ENCODE peak calls at places on chromosomes 4 and X, in ten cellular contexts. One of them, this sample, is unnamed.

GRCh38 chr4:123415977-123416376 is 19.4 kb downstream of the SPRY1 start:
- DNase-seq in Karpas-422: no peak
- DNase-seq in MM.1S: no peak
- DNase-seq in mammary epithelial cell: peak
- DNase-seq in mesendoderm: no peak
- DNase-seq in IMR-90: peak
- DNase-seq in neuronal stem cell: no peak
- DNase-seq in GM12878: no peak
- DNase-seq in SK-N-SH: no peak
- DNase-seq in GM23248: peak
- DNase-seq in this sample: peak

GRCh38 chr4:7771541-7772507 is 167.8 kb downstream of the AFAP1 start:
- DNase-seq in neuronal stem cell: no peak
- DNase-seq in GM12878: peak
- DNase-seq in mesendoderm: no peak
- DNase-seq in mammary epithelial cell: no peak
- DNase-seq in MM.1S: peak
- DNase-seq in SK-N-SH: peak
- DNase-seq in IMR-90: no peak
- DNase-seq in GM23248: no peak
- DNase-seq in Karpas-422: no peak
- DNase-seq in this sample: no peak

GRCh38 chrX:74286950-74287349 is 17.0 kb upstream of the ZCCHC13 start:
- DNase-seq in Karpas-422: no peak
- DNase-seq in mammary epithelial cell: peak
- DNase-seq in IMR-90: peak
- DNase-seq in neuronal stem cell: no peak
- DNase-seq in SK-N-SH: no peak
- DNase-seq in mesendoderm: no peak
- DNase-seq in GM23248: peak
- DNase-seq in MM.1S: no peak
- DNase-seq in GM12878: no peak
- DNase-seq in this sample: peak

GRCh38 chrX:143648705-143649104 is 12.8 kb upstream of the SLITRK4 start:
- DNase-seq in Karpas-422: no peak
- DNase-seq in MM.1S: peak
- DNase-seq in GM23248: no peak
- DNase-seq in neuronal stem cell: no peak
- DNase-seq in mesendoderm: peak
- DNase-seq in GM12878: no peak
- DNase-seq in SK-N-SH: no peak
- DNase-seq in IMR-90: no peak
- DNase-seq in mammary epithelial cell: no peak
- DNase-seq in this sample: no peak

GRCh38 chrX:129577473-129577872 is 37.4 kb downstream of the OCRL start:
- DNase-seq in IMR-90: peak
- DNase-seq in Karpas-422: no peak
- DNase-seq in GM23248: peak
- DNase-seq in MM.1S: no peak
- DNase-seq in mammary epithelial cell: peak
- DNase-seq in mesendoderm: peak
- DNase-seq in neuronal stem cell: no peak
- DNase-seq in GM12878: no peak
- DNase-seq in SK-N-SH: peak
- DNase-seq in this sample: peak

GRCh38 chrX:115531818-115532403 is 29.1 kb upstream of the PLS3 start:
- DNase-seq in GM12878: no peak
- DNase-seq in IMR-90: peak
- DNase-seq in Karpas-422: no peak
- DNase-seq in GM23248: peak
- DNase-seq in mesendoderm: no peak
- DNase-seq in MM.1S: no peak
- DNase-seq in SK-N-SH: no peak
- DNase-seq in neuronal stem cell: no peak
- DNase-seq in mammary epithelial cell: peak
- DNase-seq in this sample: no peak

GRCh38 chr4:151426513-151426912 is 17.5 kb downstream of the FHIP1A start:
- DNase-seq in IMR-90: no peak
- DNase-seq in neuronal stem cell: no peak
- DNase-seq in mammary epithelial cell: no peak
- DNase-seq in mesendoderm: no peak
- DNase-seq in Karpas-422: no peak
- DNase-seq in MM.1S: no peak
- DNase-seq in GM23248: no peak
- DNase-seq in GM12878: no peak
- DNase-seq in SK-N-SH: no peak
- DNase-seq in this sample: no peak

GRCh38 chr4:183173580-183174526 is 74.8 kb downstream of the WWC2 start:
- DNase-seq in neuronal stem cell: peak
- DNase-seq in Karpas-422: no peak
- DNase-seq in mammary epithelial cell: no peak
- DNase-seq in MM.1S: no peak
- DNase-seq in IMR-90: peak
- DNase-seq in SK-N-SH: no peak
- DNase-seq in GM12878: no peak
- DNase-seq in mesendoderm: peak
- DNase-seq in GM23248: peak
- DNase-seq in this sample: peak

GRCh38 chrX:133921764-133922389 is 63.5 kb downstream of the GPC3 start:
- DNase-seq in mammary epithelial cell: peak
- DNase-seq in mesendoderm: peak
- DNase-seq in GM12878: no peak
- DNase-seq in SK-N-SH: peak
- DNase-seq in MM.1S: peak
- DNase-seq in neuronal stem cell: peak
- DNase-seq in Karpas-422: peak
- DNase-seq in GM23248: peak
- DNase-seq in IMR-90: peak
- DNase-seq in this sample: peak

GRCh38 chr4:138475116-138475515 is 233.0 kb upstream of the SLC7A11 start:
- DNase-seq in neuronal stem cell: no peak
- DNase-seq in Karpas-422: no peak
- DNase-seq in MM.1S: no peak
- DNase-seq in GM23248: no peak
- DNase-seq in GM12878: no peak
- DNase-seq in IMR-90: no peak
- DNase-seq in SK-N-SH: no peak
- DNase-seq in mesendoderm: no peak
- DNase-seq in mammary epithelial cell: no peak
- DNase-seq in this sample: peak

GRCh38 chr4:96097040-96097607 is 257.2 kb downstream of the PDHA2 start:
- DNase-seq in Karpas-422: no peak
- DNase-seq in GM12878: no peak
- DNase-seq in MM.1S: no peak
- DNase-seq in neuronal stem cell: peak
- DNase-seq in IMR-90: no peak
- DNase-seq in SK-N-SH: no peak
- DNase-seq in mammary epithelial cell: peak
- DNase-seq in mesendoderm: no peak
- DNase-seq in GM23248: no peak
- DNase-seq in this sample: no peak

GRCh38 chrX:6228720-6229119 is at the start of gene NLGN4X:
- DNase-seq in MM.1S: no peak
- DNase-seq in mesendoderm: peak
- DNase-seq in GM12878: no peak
- DNase-seq in SK-N-SH: peak
- DNase-seq in IMR-90: no peak
- DNase-seq in GM23248: no peak
- DNase-seq in mammary epithelial cell: no peak
- DNase-seq in Karpas-422: peak
- DNase-seq in neuronal stem cell: peak
- DNase-seq in this sample: no peak
- H3K4me3 ChIP-seq in MM.1S: no peak
- H3K4me3 ChIP-seq in mesendoderm: peak
- H3K4me3 ChIP-seq in GM12878: no peak
- H3K4me3 ChIP-seq in SK-N-SH: peak
- H3K4me3 ChIP-seq in IMR-90: no peak
- H3K4me3 ChIP-seq in GM23248: no peak
- H3K4me3 ChIP-seq in mammary epithelial cell: no peak
- H3K4me3 ChIP-seq in Karpas-422: peak
- H3K4me3 ChIP-seq in neuronal stem cell: peak
- H3K4me3 ChIP-seq in this sample: no peak

DNA sequence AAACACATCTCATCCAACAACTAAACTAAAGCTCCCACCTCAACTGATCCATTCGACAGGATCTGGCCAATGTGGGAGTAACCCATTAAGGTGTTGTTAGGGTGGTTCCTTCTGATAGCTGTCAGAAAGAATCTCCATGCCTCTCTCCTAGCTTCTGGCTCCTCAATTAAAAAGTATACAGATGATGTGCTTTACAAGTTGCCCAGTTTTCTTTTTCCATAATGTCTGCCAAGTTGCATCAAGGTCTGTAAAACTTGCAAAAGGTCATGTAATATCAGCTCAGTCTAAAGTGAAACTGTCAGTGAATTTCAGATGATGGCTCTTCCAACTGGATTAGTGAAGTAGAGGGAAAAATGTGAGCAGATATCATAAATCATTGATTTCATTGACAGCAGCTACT is 191.8 kb downstream of the RAB28 start:
- DNase-seq in GM23248: no peak
- DNase-seq in GM12878: no peak
- DNase-seq in Karpas-422: no peak
- DNase-seq in mesendoderm: no peak
- DNase-seq in IMR-90: no peak
- DNase-seq in SK-N-SH: no peak
- DNase-seq in neuronal stem cell: no peak
- DNase-seq in MM.1S: no peak
- DNase-seq in mammary epithelial cell: no peak
- DNase-seq in this sample: no peak
- H3K9ac ChIP-seq in GM23248: no peak
- H3K9ac ChIP-seq in GM12878: no peak
- H3K9ac ChIP-seq in Karpas-422: no peak
- H3K9ac ChIP-seq in mesendoderm: no peak
- H3K9ac ChIP-seq in IMR-90: no peak
- H3K9ac ChIP-seq in SK-N-SH: no peak
- H3K9ac ChIP-seq in neuronal stem cell: no peak
- H3K9ac ChIP-seq in MM.1S: no peak
- H3K9ac ChIP-seq in mammary epithelial cell: no peak
- H3K9ac ChIP-seq in this sample: no peak

DNA sequence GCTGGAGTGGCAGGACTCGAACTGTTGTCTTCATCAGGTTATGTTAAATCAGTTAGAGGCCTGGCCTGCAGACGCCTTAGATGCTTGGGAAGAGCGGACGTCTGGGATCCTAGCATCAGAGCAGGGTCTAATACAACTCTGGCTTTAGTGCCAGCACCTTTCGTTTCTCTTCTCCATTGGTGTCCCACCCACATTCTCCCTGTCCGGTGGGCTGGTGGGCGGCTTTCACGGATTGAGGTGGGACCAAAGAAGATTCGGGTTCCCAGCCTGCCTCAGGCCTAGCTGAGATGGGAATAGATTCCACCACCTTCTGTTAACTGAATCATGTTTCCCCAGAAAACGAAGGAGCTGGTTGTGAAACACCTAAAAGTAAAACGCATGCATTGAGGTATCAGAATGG is 939 bp downstream of the PDK3 start:
- DNase-seq in mammary epithelial cell: no peak
- DNase-seq in GM23248: no peak
- DNase-seq in mesendoderm: peak
- DNase-seq in Karpas-422: no peak
- DNase-seq in SK-N-SH: no peak
- DNase-seq in GM12878: no peak
- DNase-seq in IMR-90: no peak
- DNase-seq in MM.1S: no peak
- DNase-seq in neuronal stem cell: no peak
- DNase-seq in this sample: peak
- H3K4me3 ChIP-seq in mammary epithelial cell: peak
- H3K4me3 ChIP-seq in GM23248: peak
- H3K4me3 ChIP-seq in mesendoderm: no peak
- H3K4me3 ChIP-seq in Karpas-422: peak
- H3K4me3 ChIP-seq in SK-N-SH: peak
- H3K4me3 ChIP-seq in GM12878: peak
- H3K4me3 ChIP-seq in IMR-90: no peak
- H3K4me3 ChIP-seq in MM.1S: peak
- H3K4me3 ChIP-seq in neuronal stem cell: peak
- H3K4me3 ChIP-seq in this sample: peak

GRCh38 chrX:48785525-48786214 is 720 bp upstream of the GATA1 start:
- DNase-seq in neuronal stem cell: no peak
- DNase-seq in IMR-90: no peak
- DNase-seq in mesendoderm: no peak
- DNase-seq in GM23248: no peak
- DNase-seq in MM.1S: no peak
- DNase-seq in GM12878: no peak
- DNase-seq in SK-N-SH: peak
- DNase-seq in mammary epithelial cell: no peak
- DNase-seq in Karpas-422: no peak
- DNase-seq in this sample: no peak

GRCh38 chrX:48786825-48787538 is 592 bp downstream of the GATA1 start:
- DNase-seq in mesendoderm: no peak
- DNase-seq in GM12878: no peak
- DNase-seq in neuronal stem cell: no peak
- DNase-seq in IMR-90: no peak
- DNase-seq in mammary epithelial cell: no peak
- DNase-seq in SK-N-SH: no peak
- DNase-seq in Karpas-422: no peak
- DNase-seq in MM.1S: no peak
- DNase-seq in GM23248: no peak
- DNase-seq in this sample: no peak

GRCh38 chrX:48786341-48786800 is at the start of gene GATA1:
- DNase-seq in IMR-90: no peak
- DNase-seq in mammary epithelial cell: no peak
- DNase-seq in GM23248: no peak
- DNase-seq in Karpas-422: no peak
- DNase-seq in neuronal stem cell: no peak
- DNase-seq in MM.1S: no peak
- DNase-seq in GM12878: no peak
- DNase-seq in mesendoderm: no peak
- DNase-seq in SK-N-SH: peak
- DNase-seq in this sample: no peak

GRCh38 chrX:48789366-48790220 is 3.2 kb downstream of the GATA1 start:
- DNase-seq in mesendoderm: no peak
- DNase-seq in SK-N-SH: no peak
- DNase-seq in GM23248: no peak
- DNase-seq in mammary epithelial cell: no peak
- DNase-seq in GM12878: no peak
- DNase-seq in Karpas-422: no peak
- DNase-seq in MM.1S: no peak
- DNase-seq in neuronal stem cell: no peak
- DNase-seq in IMR-90: no peak
- DNase-seq in this sample: no peak

DNA sequence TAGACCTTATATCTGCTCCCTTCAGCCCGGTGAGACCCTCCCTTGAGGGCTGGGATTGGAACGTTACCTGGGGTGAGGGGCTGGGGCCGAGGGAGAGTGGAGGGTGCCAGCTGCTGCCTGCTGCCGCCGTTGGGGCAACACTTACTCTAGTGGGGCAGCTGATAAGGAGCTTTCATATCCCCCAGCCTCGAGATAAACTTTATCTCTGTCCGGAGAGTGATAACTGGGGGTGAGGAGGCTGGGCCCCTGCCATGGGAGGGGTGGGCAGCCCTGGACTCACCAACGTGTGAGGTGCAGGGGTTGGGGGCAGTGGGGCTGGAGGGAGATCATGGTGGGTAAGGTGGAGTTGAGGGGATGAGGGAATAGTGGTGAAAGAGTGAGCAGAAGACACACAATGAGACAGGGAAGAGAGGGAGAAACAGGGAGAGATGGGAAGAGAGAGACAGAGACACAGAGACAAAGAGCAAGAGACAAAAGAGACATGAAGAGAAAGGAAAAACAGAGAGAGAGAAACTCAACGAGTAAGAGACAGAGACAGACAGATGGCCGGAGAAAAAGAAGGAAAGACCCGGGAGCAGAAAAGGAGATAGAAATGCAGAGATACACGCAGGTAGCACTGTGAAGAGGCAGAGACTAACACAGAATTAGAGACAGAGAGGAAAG is 1.6 kb downstream of the GATA1 start:
- DNase-seq in neuronal stem cell: no peak
- DNase-seq in MM.1S: no peak
- DNase-seq in mesendoderm: no peak
- DNase-seq in Karpas-422: no peak
- DNase-seq in GM23248: no peak
- DNase-seq in mammary epithelial cell: no peak
- DNase-seq in IMR-90: no peak
- DNase-seq in GM12878: no peak
- DNase-seq in SK-N-SH: no peak
- DNase-seq in this sample: no peak
- H3K9ac ChIP-seq in neuronal stem cell: no peak
- H3K9ac ChIP-seq in MM.1S: no peak
- H3K9ac ChIP-seq in mesendoderm: no peak
- H3K9ac ChIP-seq in Karpas-422: no peak
- H3K9ac ChIP-seq in GM23248: no peak
- H3K9ac ChIP-seq in mammary epithelial cell: no peak
- H3K9ac ChIP-seq in IMR-90: no peak
- H3K9ac ChIP-seq in GM12878: no peak
- H3K9ac ChIP-seq in SK-N-SH: no peak
- H3K9ac ChIP-seq in this sample: no peak

This sample was measured in adipocyte.